ENCODE peak calls at places on chromosomes 1 and 21, in six cellular contexts. One of them, this sample, is unnamed.

GRCh38 chr21:33290441-33290840 is 24.3 kb downstream of the IL10RB start:
- DNase-seq in AG04450: no peak
- DNase-seq in glutamatergic neuron: no peak
- DNase-seq in lower leg skin: peak
- DNase-seq in AG10803: no peak
- DNase-seq in AG09319: no peak
- DNase-seq in this sample: no peak

GRCh38 chr1:211082824-211083223 is 51.1 kb downstream of the KCNH1 start:
- DNase-seq in AG09319: no peak
- DNase-seq in glutamatergic neuron: no peak
- DNase-seq in AG04450: no peak
- DNase-seq in lower leg skin: no peak
- DNase-seq in AG10803: no peak
- DNase-seq in this sample: no peak

GRCh38 chr1:206776239-206776638 is 3.9 kb upstream of the IL10 start:
- DNase-seq in lower leg skin: peak
- DNase-seq in AG09319: no peak
- DNase-seq in AG10803: peak
- DNase-seq in glutamatergic neuron: no peak
- DNase-seq in AG04450: no peak
- DNase-seq in this sample: no peak

GRCh38 chr1:76033800-76034475 is 40.6 kb upstream of the ST6GALNAC3 start:
- DNase-seq in AG10803: no peak
- DNase-seq in AG09319: no peak
- DNase-seq in lower leg skin: no peak
- DNase-seq in AG04450: no peak
- DNase-seq in glutamatergic neuron: no peak
- DNase-seq in this sample: no peak

GRCh38 chr1:223109581-223110026 is 33.4 kb downstream of the TLR5 start:
- DNase-seq in AG04450: no peak
- DNase-seq in lower leg skin: no peak
- DNase-seq in glutamatergic neuron: no peak
- DNase-seq in AG09319: no peak
- DNase-seq in AG10803: no peak
- DNase-seq in this sample: no peak

GRCh38 chr1:13498553-13498952 is 15.2 kb downstream of the LRRC38 start:
- DNase-seq in AG10803: no peak
- DNase-seq in glutamatergic neuron: no peak
- DNase-seq in AG04450: no peak
- DNase-seq in lower leg skin: no peak
- DNase-seq in AG09319: no peak
- DNase-seq in this sample: no peak

GRCh38 chr21:39082656-39083376 is 100.4 kb downstream of the PSMG1 start:
- DNase-seq in AG10803: no peak
- DNase-seq in lower leg skin: no peak
- DNase-seq in AG04450: no peak
- DNase-seq in AG09319: no peak
- DNase-seq in glutamatergic neuron: no peak
- DNase-seq in this sample: no peak

GRCh38 chr1:161099090-161099802 is 1.1 kb downstream of the KLHDC9 start:
- DNase-seq in AG04450: no peak
- DNase-seq in AG10803: no peak
- DNase-seq in glutamatergic neuron: no peak
- DNase-seq in lower leg skin: peak
- DNase-seq in AG09319: no peak
- DNase-seq in this sample: no peak

GRCh38 chr1:74266001-74266400 is 30.8 kb downstream of the TNNI3K start:
- DNase-seq in glutamatergic neuron: no peak
- DNase-seq in AG10803: no peak
- DNase-seq in AG09319: no peak
- DNase-seq in lower leg skin: no peak
- DNase-seq in AG04450: no peak
- DNase-seq in this sample: no peak

GRCh38 chr1:30778156-30778978 is 20.8 kb upstream of the LAPTM5 start:
- DNase-seq in AG10803: peak
- DNase-seq in lower leg skin: no peak
- DNase-seq in AG04450: no peak
- DNase-seq in AG09319: no peak
- DNase-seq in glutamatergic neuron: no peak
- DNase-seq in this sample: no peak

GRCh38 chr1:164261691-164262240 is 297.2 kb upstream of the PBX1 start:
- DNase-seq in lower leg skin: no peak
- DNase-seq in AG09319: no peak
- DNase-seq in AG04450: no peak
- DNase-seq in AG10803: no peak
- DNase-seq in glutamatergic neuron: no peak
- DNase-seq in this sample: no peak

GRCh38 chr1:205041121-205041758 is 1.8 kb upstream of the CNTN2 start:
- DNase-seq in glutamatergic neuron: no peak
- DNase-seq in AG09319: no peak
- DNase-seq in AG04450: no peak
- DNase-seq in AG10803: no peak
- DNase-seq in lower leg skin: no peak
- DNase-seq in this sample: no peak

GRCh38 chr1:993379-993995 is 6.4 kb downstream of the HES4 start:
- DNase-seq in AG09319: no peak
- DNase-seq in lower leg skin: no peak
- DNase-seq in AG10803: no peak
- DNase-seq in glutamatergic neuron: no peak
- DNase-seq in AG04450: no peak
- DNase-seq in this sample: no peak

GRCh38 chr1:94302960-94303359 is 65.6 kb upstream of the ARHGAP29 start:
- DNase-seq in AG10803: no peak
- DNase-seq in AG04450: no peak
- DNase-seq in lower leg skin: no peak
- DNase-seq in glutamatergic neuron: no peak
- DNase-seq in AG09319: no peak
- DNase-seq in this sample: no peak

DNA sequence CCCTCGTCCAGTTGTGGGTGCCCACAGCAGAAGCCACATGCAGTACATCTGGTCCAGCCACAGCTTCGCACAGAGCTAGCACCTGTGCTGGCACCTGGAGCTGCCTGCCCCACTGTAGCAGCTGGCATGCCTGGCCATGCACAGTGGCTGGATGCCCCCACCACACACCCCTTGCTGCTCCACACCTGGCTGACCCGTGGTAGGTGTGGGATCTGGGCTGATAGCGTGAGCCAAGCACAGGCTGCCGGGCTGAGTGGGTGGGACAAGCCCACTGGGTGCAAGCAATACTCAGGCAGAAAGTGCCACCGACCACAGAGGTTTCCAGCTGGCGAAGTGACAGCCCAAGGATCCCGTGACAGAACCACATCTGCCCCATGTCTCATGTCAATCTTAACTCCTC is 30.6 kb upstream of the BACE2 start:
- DNase-seq in AG09319: no peak
- DNase-seq in lower leg skin: peak
- DNase-seq in glutamatergic neuron: no peak
- DNase-seq in AG10803: no peak
- DNase-seq in AG04450: no peak
- DNase-seq in this sample: no peak
- TF ChIP-seq CTCF in AG09319: no peak
- TF ChIP-seq CTCF in lower leg skin: no peak
- TF ChIP-seq CTCF in glutamatergic neuron: no peak
- TF ChIP-seq CTCF in AG10803: no peak
- TF ChIP-seq CTCF in AG04450: no peak
- TF ChIP-seq CTCF in this sample: no peak

GRCh38 chr1:14769486-14770274 is 171.2 kb downstream of the KAZN start:
- DNase-seq in AG09319: no peak
- DNase-seq in AG10803: no peak
- DNase-seq in lower leg skin: no peak
- DNase-seq in AG04450: no peak
- DNase-seq in glutamatergic neuron: no peak
- DNase-seq in this sample: no peak
- TF ChIP-seq CTCF in AG09319: no peak
- TF ChIP-seq CTCF in AG10803: no peak
- TF ChIP-seq CTCF in lower leg skin: no peak
- TF ChIP-seq CTCF in AG04450: no peak
- TF ChIP-seq CTCF in glutamatergic neuron: peak
- TF ChIP-seq CTCF in this sample: no peak

GRCh38 chr1:186762653-186763052 is 66.1 kb upstream of the PLA2G4A start:
- DNase-seq in AG09319: no peak
- DNase-seq in glutamatergic neuron: no peak
- DNase-seq in AG10803: no peak
- DNase-seq in AG04450: no peak
- DNase-seq in lower leg skin: no peak
- DNase-seq in this sample: no peak

GRCh38 chr1:186768906-186769305 is 59.8 kb upstream of the PLA2G4A start:
- DNase-seq in AG10803: no peak
- DNase-seq in AG04450: no peak
- DNase-seq in lower leg skin: no peak
- DNase-seq in glutamatergic neuron: no peak
- DNase-seq in AG09319: no peak
- DNase-seq in this sample: no peak

GRCh38 chr1:186763107-186763506 is 65.6 kb upstream of the PLA2G4A start:
- DNase-seq in lower leg skin: no peak
- DNase-seq in glutamatergic neuron: no peak
- DNase-seq in AG10803: no peak
- DNase-seq in AG09319: no peak
- DNase-seq in AG04450: peak
- DNase-seq in this sample: no peak

GRCh38 chr1:186761358-186761757 is 67.4 kb upstream of the PLA2G4A start:
- DNase-seq in AG04450: no peak
- DNase-seq in lower leg skin: no peak
- DNase-seq in AG10803: no peak
- DNase-seq in glutamatergic neuron: no peak
- DNase-seq in AG09319: no peak
- DNase-seq in this sample: no peak

GRCh38 chr1:186765446-186765845 is 63.3 kb upstream of the PLA2G4A start:
- DNase-seq in glutamatergic neuron: no peak
- DNase-seq in AG04450: no peak
- DNase-seq in AG09319: no peak
- DNase-seq in AG10803: no peak
- DNase-seq in lower leg skin: no peak
- DNase-seq in this sample: no peak
- TF ChIP-seq CTCF in glutamatergic neuron: no peak
- TF ChIP-seq CTCF in AG04450: no peak
- TF ChIP-seq CTCF in AG09319: no peak
- TF ChIP-seq CTCF in AG10803: no peak
- TF ChIP-seq CTCF in lower leg skin: no peak
- TF ChIP-seq CTCF in this sample: no peak

GRCh38 chr1:207804746-207805468 is 53.1 kb downstream of the CD46 start:
- DNase-seq in AG09319: no peak
- DNase-seq in AG04450: no peak
- DNase-seq in glutamatergic neuron: no peak
- DNase-seq in AG10803: no peak
- DNase-seq in lower leg skin: no peak
- DNase-seq in this sample: peak

GRCh38 chr1:207803678-207804077 is 51.8 kb downstream of the CD46 start:
- DNase-seq in AG04450: no peak
- DNase-seq in AG09319: no peak
- DNase-seq in AG10803: no peak
- DNase-seq in lower leg skin: no peak
- DNase-seq in glutamatergic neuron: no peak
- DNase-seq in this sample: peak

GRCh38 chr1:207799989-207800648 is 48.3 kb downstream of the CD46 start:
- DNase-seq in AG10803: no peak
- DNase-seq in lower leg skin: no peak
- DNase-seq in AG04450: no peak
- DNase-seq in AG09319: no peak
- DNase-seq in glutamatergic neuron: no peak
- DNase-seq in this sample: peak

GRCh38 chr1:207798847-207799246 is 47.0 kb downstream of the CD46 start:
- DNase-seq in lower leg skin: no peak
- DNase-seq in AG10803: no peak
- DNase-seq in AG09319: no peak
- DNase-seq in AG04450: no peak
- DNase-seq in glutamatergic neuron: no peak
- DNase-seq in this sample: no peak

DNA sequence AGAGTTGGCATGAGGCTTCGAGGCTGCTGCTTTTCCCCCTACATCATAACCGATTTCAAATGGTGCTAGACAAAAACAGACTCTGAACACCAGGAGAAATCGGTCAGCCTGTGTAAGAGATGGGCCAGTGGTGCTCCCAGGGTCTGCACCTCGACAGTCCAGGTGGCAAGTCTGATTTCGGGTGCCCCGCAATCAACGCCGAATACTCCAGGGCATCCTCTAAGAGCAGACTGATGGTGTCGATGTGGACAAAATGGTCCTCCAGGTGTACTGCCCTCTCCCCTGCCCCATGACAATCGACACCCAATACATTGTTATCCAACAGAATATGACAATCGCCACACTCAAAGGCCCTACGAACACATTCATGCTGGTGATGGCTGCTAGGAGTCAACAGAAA is 50.0 kb downstream of the CD46 start:
- DNase-seq in lower leg skin: no peak
- DNase-seq in glutamatergic neuron: no peak
- DNase-seq in AG04450: no peak
- DNase-seq in AG09319: no peak
- DNase-seq in AG10803: no peak
- DNase-seq in this sample: peak
- TF ChIP-seq CTCF in lower leg skin: no peak
- TF ChIP-seq CTCF in glutamatergic neuron: no peak
- TF ChIP-seq CTCF in AG04450: no peak
- TF ChIP-seq CTCF in AG09319: no peak
- TF ChIP-seq CTCF in AG10803: no peak
- TF ChIP-seq CTCF in this sample: no peak

GRCh38 chr1:151739590-151740355 is 18.5 kb downstream of the RIIAD1 start:
- DNase-seq in lower leg skin: peak
- DNase-seq in AG10803: no peak
- DNase-seq in AG09319: no peak
- DNase-seq in glutamatergic neuron: no peak
- DNase-seq in AG04450: no peak
- DNase-seq in this sample: no peak
- TF ChIP-seq CTCF in lower leg skin: no peak
- TF ChIP-seq CTCF in AG10803: no peak
- TF ChIP-seq CTCF in AG09319: no peak
- TF ChIP-seq CTCF in glutamatergic neuron: no peak
- TF ChIP-seq CTCF in AG04450: no peak
- TF ChIP-seq CTCF in this sample: no peak

This sample was measured in osteocyte.